ENCODE peak calls at places on chromosome 4, in eight cellular contexts. C is Caco-2, F is Calu3, J is tibial nerve, W is upper lobe of left lung, Y is hepatocyte, R is ovary, P is dorsolateral prefrontal cortex. E is an unnamed sample.

GRCh38 chr4:175536852-175537453 is 275.1 kb downstream of the GPM6A start:
- DNase-seq in C (peak; percentile 42), F (peak; percentile 6), J (no peak), W (no peak), Y (peak; percentile 69), R (no peak), P (no peak), E (no peak)

GRCh38 chr4:15018389-15018788 is 16.1 kb downstream of the CPEB2 start:
- DNase-seq in C (no peak), F (no peak), J (no peak), W (no peak), Y (no peak), R (no peak), P (no peak), E (no peak)

GRCh38 chr4:94641702-94642560 is 115.8 kb upstream of the BMPR1B start:
- DNase-seq in C (no peak), F (no peak), J (no peak), W (no peak), Y (no peak), R (no peak), P (no peak), E (no peak)

GRCh38 chr4:163587867-163588266 is 93.4 kb downstream of the TMA16 start:
- DNase-seq in C (peak; percentile 28), F (no peak), J (no peak), W (no peak), Y (no peak), R (no peak), P (no peak), E (no peak)

GRCh38 chr4:107838763-107839162 is 14.0 kb downstream of the SGMS2 start:
- DNase-seq in C (no peak), F (no peak), J (no peak), W (no peak), Y (no peak), R (no peak), P (no peak), E (no peak)

GRCh38 chr4:159205462-159205861 is 102.6 kb downstream of the RAPGEF2 start:
- DNase-seq in C (no peak), F (no peak), J (no peak), W (no peak), Y (no peak), R (no peak), P (no peak), E (no peak)

GRCh38 chr4:1504786-1505500 is 98.7 kb upstream of the NKX1-1 start:
- DNase-seq in C (no peak), F (no peak), J (no peak), W (peak; percentile 12), Y (no peak), R (no peak), P (no peak), E (no peak)

GRCh38 chr4:48755287-48755686 is 24.8 kb downstream of the FRYL start:
- DNase-seq in C (no peak), F (no peak), J (no peak), W (no peak), Y (no peak), R (no peak), P (no peak), E (no peak)

GRCh38 chr4:21476753-21477152 is 471.8 kb downstream of the KCNIP4 start:
- DNase-seq in C (peak; percentile 49), F (peak; percentile 1), J (no peak), W (no peak), Y (peak; percentile 45), R (no peak), P (no peak), E (no peak)

GRCh38 chr4:142142403-142142802 is 506.0 kb downstream of the IL15 start:
- DNase-seq in C (no peak), F (no peak), J (no peak), W (no peak), Y (no peak), R (no peak), P (no peak), E (no peak)

GRCh38 chr4:110152386-110152785 is 46.0 kb downstream of the ELOVL6 start:
- DNase-seq in C (no peak), F (no peak), J (no peak), W (no peak), Y (no peak), R (no peak), P (peak; percentile 7), E (no peak)

GRCh38 chr4:128876194-128876593 is 66.7 kb downstream of the JADE1 start:
- DNase-seq in C (no peak), F (no peak), J (no peak), W (no peak), Y (no peak), R (no peak), P (no peak), E (no peak)

GRCh38 chr4:42123071-42123644 is 29.3 kb downstream of the BEND4 start:
- DNase-seq in C (no peak), F (peak; percentile 6), J (no peak), W (no peak), Y (no peak), R (no peak), P (no peak), E (no peak)

GRCh38 chr4:2273657-2274319 is 11.9 kb upstream of the MXD4 start:
- DNase-seq in C (no peak), F (no peak), J (no peak), W (no peak), Y (no peak), R (no peak), P (no peak), E (no peak)

GRCh38 chr4:25367004-25367621 is 9.9 kb upstream of the ANAPC4 start:
- DNase-seq in C (peak; percentile 24), F (no peak), J (no peak), W (no peak), Y (peak; percentile 56), R (no peak), P (no peak), E (no peak)

GRCh38 chr4:128483816-128484215 is 196.2 kb upstream of the PGRMC2 start:
- DNase-seq in C (no peak), F (no peak), J (no peak), W (no peak), Y (no peak), R (no peak), P (no peak), E (no peak)

GRCh38 chr4:120929847-120930246 is 7.3 kb upstream of the PRDM5 start:
- DNase-seq in C (no peak), F (no peak), J (no peak), W (no peak), Y (no peak), R (no peak), P (no peak), E (no peak)

GRCh38 chr4:60396680-60397079 is 803.4 kb upstream of the ADGRL3 start:
- DNase-seq in C (no peak), F (no peak), J (no peak), W (no peak), Y (no peak), R (no peak), P (no peak), E (no peak)

GRCh38 chr4:152102184-152103000 is 341.6 kb upstream of the GATB start:
- DNase-seq in C (peak; percentile 50), F (no peak), J (no peak), W (no peak), Y (no peak), R (no peak), P (peak; percentile 36), E (no peak)

GRCh38 chr4:2290974-2291704 is 29.2 kb upstream of the MXD4 start:
- DNase-seq in C (no peak), F (no peak), J (peak; percentile 5), W (peak; percentile 36), Y (peak; percentile 6), R (no peak), P (no peak), E (no peak)

GRCh38 chr4:15587649-15588048 is 67.5 kb downstream of the FBXL5 start:
- DNase-seq in C (no peak), F (no peak), J (no peak), W (no peak), Y (peak; percentile 12), R (no peak), P (no peak), E (no peak)

GRCh38 chr4:2343476-2343875 is 75.0 kb downstream of the ZFYVE28 start:
- DNase-seq in C (no peak), F (no peak), J (no peak), W (no peak), Y (no peak), R (no peak), P (no peak), E (no peak)

GRCh38 chr4:111074523-111075114 is 451.7 kb upstream of the PITX2 start:
- DNase-seq in C (no peak), F (no peak), J (no peak), W (no peak), Y (no peak), R (no peak), P (no peak), E (no peak)

GRCh38 chr4:99459546-99460042 is 24.5 kb upstream of the ADH7 start:
- DNase-seq in C (no peak), F (peak; percentile 3), J (no peak), W (no peak), Y (no peak), R (no peak), P (no peak), E (no peak)
- TF ChIP-seq CTCF in C (no peak), F (no peak), J (no peak), W (no peak), Y (no peak), R (no peak), P (no peak), E (no peak)

DNA sequence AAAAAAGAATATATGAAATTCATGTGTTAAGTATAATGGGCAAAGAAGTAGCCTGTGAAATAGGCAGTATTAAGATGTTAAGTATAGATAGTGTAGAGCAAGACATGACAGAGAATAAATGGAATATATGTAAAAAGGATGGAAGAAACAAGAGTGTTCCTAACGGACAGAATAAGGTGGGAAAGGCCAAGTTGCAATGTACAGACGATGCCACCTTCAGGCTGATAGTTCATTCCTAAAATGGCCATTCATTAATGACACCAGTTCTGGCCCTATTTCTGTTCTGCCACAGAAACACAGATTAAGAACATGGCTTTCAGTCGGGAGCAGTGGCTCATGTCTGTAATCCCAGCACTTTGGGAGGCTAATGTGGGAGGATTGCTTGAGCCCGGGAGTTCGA is 4.4 kb upstream of the FAM184B start:
- DNase-seq in C (no peak), F (no peak), J (no peak), W (no peak), Y (no peak), R (no peak), P (no peak), E (no peak)
- TF ChIP-seq CTCF in C (no peak), F (no peak), J (no peak), W (no peak), Y (no peak), R (no peak), P (no peak), E (peak; percentile 19)

GRCh38 chr4:8940792-8941491 is 69.3 kb upstream of the HMX1 start:
- DNase-seq in C (peak; percentile 59), F (peak; percentile 39), J (no peak), W (no peak), Y (no peak), R (no peak), P (no peak), E (no peak)
- TF ChIP-seq CTCF in C (peak; percentile 50), F (no peak), J (no peak), W (no peak), Y (peak; percentile 34), R (no peak), P (no peak), E (peak; percentile 39)

DNA sequence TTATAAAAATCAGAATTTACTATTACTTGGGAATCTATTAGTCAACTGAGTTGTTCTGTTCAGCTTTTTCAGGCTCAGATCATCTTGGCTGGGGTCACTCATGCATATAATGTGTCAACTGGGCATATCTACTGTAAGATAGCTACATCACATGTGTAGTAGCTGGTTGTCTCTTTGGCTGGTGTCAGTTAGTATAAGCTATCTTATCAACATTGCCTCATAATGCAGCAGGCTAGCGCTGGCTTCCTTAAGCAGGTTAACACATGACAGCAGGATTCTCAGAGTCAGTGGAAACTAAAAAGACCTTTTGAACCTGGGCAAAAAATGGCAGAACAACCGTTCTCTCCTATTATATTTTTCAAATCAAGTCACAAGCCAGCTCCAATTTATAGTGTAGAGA is 378.3 kb upstream of the PCDH10 start:
- DNase-seq in C (no peak), F (no peak), J (no peak), W (no peak), Y (peak; percentile 13), R (no peak), P (no peak), E (no peak)
- TF ChIP-seq CTCF in C (no peak), F (no peak), J (no peak), W (no peak), Y (no peak), R (no peak), P (no peak), E (no peak)

E was measured in D721Med.